ENCODE peak calls at places on chromosomes 6 and 20, in five cellular contexts. One of them, this sample, is unnamed.

GRCh38 chr6:303948-304558 is 11.8 kb downstream of the DUSP22 start:
- DNase-seq in hepatocyte: no peak
- DNase-seq in anterior cingulate cortex: no peak
- DNase-seq in SHP77: no peak
- DNase-seq in psoas muscle: no peak
- DNase-seq in this sample: no peak

GRCh38 chr6:45626087-45626891 is 248.6 kb upstream of the SUPT3H start:
- DNase-seq in hepatocyte: no peak
- DNase-seq in SHP77: no peak
- DNase-seq in psoas muscle: no peak
- DNase-seq in anterior cingulate cortex: no peak
- DNase-seq in this sample: no peak

GRCh38 chr20:46215913-46216707 is 92.2 kb downstream of the CDH22 start:
- DNase-seq in psoas muscle: peak; percentile 39
- DNase-seq in anterior cingulate cortex: no peak
- DNase-seq in hepatocyte: peak; percentile 76
- DNase-seq in SHP77: no peak
- DNase-seq in this sample: peak; percentile 55

GRCh38 chr6:14596410-14596809 is 478.8 kb downstream of the CD83 start:
- DNase-seq in anterior cingulate cortex: no peak
- DNase-seq in SHP77: no peak
- DNase-seq in psoas muscle: peak; percentile 31
- DNase-seq in hepatocyte: peak; percentile 8
- DNase-seq in this sample: no peak

GRCh38 chr6:17932362-17932852 is 55.0 kb downstream of the KIF13A start:
- DNase-seq in SHP77: no peak
- DNase-seq in hepatocyte: peak; percentile 48
- DNase-seq in anterior cingulate cortex: no peak
- DNase-seq in psoas muscle: peak; percentile 41
- DNase-seq in this sample: peak; percentile 92

GRCh38 chr6:106513813-106514212 is 115.5 kb downstream of the RTN4IP1 start:
- DNase-seq in psoas muscle: no peak
- DNase-seq in anterior cingulate cortex: no peak
- DNase-seq in hepatocyte: no peak
- DNase-seq in SHP77: no peak
- DNase-seq in this sample: no peak

GRCh38 chr6:147204843-147205311 is 660 bp downstream of the STXBP5 start:
- DNase-seq in SHP77: peak; percentile 2
- DNase-seq in anterior cingulate cortex: no peak
- DNase-seq in psoas muscle: no peak
- DNase-seq in hepatocyte: no peak
- DNase-seq in this sample: no peak

GRCh38 chr20:37526839-37527637 is 638 bp downstream of the BLCAP start:
- DNase-seq in psoas muscle: no peak
- DNase-seq in hepatocyte: peak; percentile 50
- DNase-seq in SHP77: no peak
- DNase-seq in anterior cingulate cortex: peak; percentile 9
- DNase-seq in this sample: no peak

GRCh38 chr6:32195652-32195901 is 3.1 kb upstream of the GPSM3 start:
- DNase-seq in anterior cingulate cortex: peak; percentile 100
- DNase-seq in psoas muscle: peak; percentile 100
- DNase-seq in SHP77: peak; percentile 98
- DNase-seq in hepatocyte: peak; percentile 100
- DNase-seq in this sample: peak; percentile 99

GRCh38 chr6:104625536-104625935 is 234.2 kb downstream of the HACE1 start:
- DNase-seq in SHP77: no peak
- DNase-seq in hepatocyte: peak; percentile 44
- DNase-seq in anterior cingulate cortex: no peak
- DNase-seq in psoas muscle: no peak
- DNase-seq in this sample: no peak

GRCh38 chr20:21571841-21572690 is 58.2 kb upstream of the NKX2-2 start:
- DNase-seq in hepatocyte: peak; percentile 23
- DNase-seq in psoas muscle: no peak
- DNase-seq in SHP77: peak; percentile 11
- DNase-seq in anterior cingulate cortex: peak; percentile 23
- DNase-seq in this sample: peak; percentile 23